ENCODE peak calls at places on chromosomes 12 and 14, in six cellular contexts. L is stomach, U is astrocyte of the spinal cord, J is mesothelial cell of epicardium, Q is lower lobe of right lung, I is GM06990. D is an unnamed sample.

GRCh38 chr12:102120886-102121285 is 903 bp downstream of the PARPBP start:
- DNase-seq in L (no peak), U (peak), J (no peak), Q (no peak), I (no peak), D (peak)

GRCh38 chr12:69919565-69919964 is 94.5 kb downstream of the MYRFL start:
- DNase-seq in L (no peak), U (no peak), J (no peak), Q (no peak), I (no peak), D (no peak)

GRCh38 chr12:127083028-127083949 is 1183.7 kb upstream of the TMEM132C start:
- DNase-seq in L (no peak), U (peak), J (no peak), Q (no peak), I (peak), D (peak)

GRCh38 chr12:109829667-109830066 is 3.5 kb downstream of the TRPV4 start:
- DNase-seq in L (no peak), U (no peak), J (no peak), Q (no peak), I (no peak), D (no peak)

GRCh38 chr14:90383731-90384542 is 12.9 kb upstream of the CALM1 start:
- DNase-seq in L (peak), U (peak), J (peak), Q (peak), I (peak), D (peak)

GRCh38 chr14:49972199-49972671 is 79.4 kb downstream of the ARF6 start:
- DNase-seq in L (no peak), U (peak), J (no peak), Q (no peak), I (no peak), D (peak)

GRCh38 chr12:121388421-121388981 is 11.4 kb upstream of the RNF34 start:
- DNase-seq in L (no peak), U (peak), J (no peak), Q (no peak), I (no peak), D (peak)

GRCh38 chr12:48794870-48795269 is 6.0 kb upstream of the ADCY6 start:
- DNase-seq in L (no peak), U (no peak), J (no peak), Q (no peak), I (no peak), D (peak)

GRCh38 chr14:106737025-106737424 is 1210.6 kb downstream of the TMEM121 start:
- DNase-seq in L (no peak), U (no peak), J (no peak), Q (no peak), I (no peak), D (no peak)

GRCh38 chr12:52942056-52942913 is 6.6 kb upstream of the KRT18 start:
- DNase-seq in L (peak), U (no peak), J (no peak), Q (no peak), I (no peak), D (no peak)

GRCh38 chr14:67943947-67944346 is 124.4 kb downstream of the RAD51B start:
- DNase-seq in L (peak), U (peak), J (peak), Q (peak), I (peak), D (peak)

GRCh38 chr12:75738486-75738885 is 227.1 kb upstream of the KRR1 start:
- DNase-seq in L (no peak), U (no peak), J (no peak), Q (no peak), I (peak), D (no peak)

GRCh38 chr12:122099280-122099749 is 20.8 kb downstream of the MLXIP start:
- DNase-seq in L (no peak), U (no peak), J (no peak), Q (no peak), I (no peak), D (no peak)

GRCh38 chr12:10749700-10750384 is 26.7 kb upstream of the YBX3 start:
- DNase-seq in L (peak), U (peak), J (peak), Q (peak), I (peak), D (peak)

GRCh38 chr14:80698974-80699373 is 242.6 kb downstream of the CEP128 start:
- DNase-seq in L (no peak), U (no peak), J (no peak), Q (no peak), I (no peak), D (no peak)

GRCh38 chr12:12501121-12501520 is 61.5 kb downstream of the DUSP16 start:
- DNase-seq in L (no peak), U (no peak), J (no peak), Q (no peak), I (no peak), D (no peak)

GRCh38 chr14:88825503-88825902 is 1.1 kb downstream of the TTC8 start:
- DNase-seq in L (no peak), U (no peak), J (no peak), Q (no peak), I (no peak), D (no peak)

GRCh38 chr12:56192582-56192981 is 3.3 kb upstream of the SMARCC2 start:
- DNase-seq in L (no peak), U (no peak), J (no peak), Q (no peak), I (no peak), D (no peak)

GRCh38 chr14:50083467-50084337 is 32.7 kb downstream of the VCPKMT start:
- DNase-seq in L (no peak), U (no peak), J (no peak), Q (no peak), I (peak), D (no peak)

GRCh38 chr12:113436586-113436985 is 14.4 kb downstream of the SDSL start:
- DNase-seq in L (no peak), U (no peak), J (no peak), Q (no peak), I (no peak), D (no peak)

GRCh38 chr14:69291891-69292586 is 32.1 kb downstream of the GALNT16 start:
- DNase-seq in L (no peak), U (peak), J (no peak), Q (no peak), I (no peak), D (no peak)

GRCh38 chr12:32756476-32757158 is 920 bp upstream of the YARS2 start:
- DNase-seq in L (no peak), U (no peak), J (no peak), Q (no peak), I (no peak), D (no peak)

GRCh38 chr14:93946104-93946503 is 19.0 kb downstream of the FAM181A start:
- DNase-seq in L (no peak), U (peak), J (no peak), Q (no peak), I (no peak), D (peak)

GRCh38 chr12:68755536-68756243 is 9.7 kb downstream of the SLC35E3 start:
- DNase-seq in L (no peak), U (no peak), J (no peak), Q (no peak), I (no peak), D (no peak)

GRCh38 chr12:131403676-131404075 is 307.2 kb upstream of the SFSWAP start:
- DNase-seq in L (no peak), U (no peak), J (no peak), Q (no peak), I (no peak), D (no peak)

GRCh38 chr14:94317259-94317658 is 5.9 kb downstream of the SERPINA6 start:
- DNase-seq in L (no peak), U (no peak), J (no peak), Q (no peak), I (no peak), D (no peak)

GRCh38 chr12:108766294-108766693 is 35.0 kb upstream of the CORO1C start:
- DNase-seq in L (no peak), U (no peak), J (no peak), Q (no peak), I (no peak), D (no peak)

GRCh38 chr12:108770963-108771362 is 39.6 kb upstream of the CORO1C start:
- DNase-seq in L (no peak), U (no peak), J (no peak), Q (no peak), I (no peak), D (no peak)

GRCh38 chr12:108770269-108770829 is 39.0 kb upstream of the CORO1C start:
- DNase-seq in L (no peak), U (no peak), J (no peak), Q (no peak), I (no peak), D (no peak)

GRCh38 chr12:108772247-108772646 is 40.9 kb upstream of the CORO1C start:
- DNase-seq in L (no peak), U (no peak), J (no peak), Q (no peak), I (peak), D (no peak)

GRCh38 chr12:108768591-108769500 is 37.5 kb upstream of the CORO1C start:
- DNase-seq in L (peak), U (no peak), J (no peak), Q (peak), I (peak), D (no peak)
- TF ChIP-seq CTCF in L (no peak), U (no peak), J (no peak), Q (no peak), I (no peak), D (no peak)

GRCh38 chr12:117100251-117100650 is 1.0 kb upstream of the TESC start:
- DNase-seq in L (no peak), U (no peak), J (no peak), Q (no peak), I (no peak), D (no peak)
- TF ChIP-seq CTCF in L (no peak), U (peak), J (no peak), Q (no peak), I (peak), D (peak)

DNA sequence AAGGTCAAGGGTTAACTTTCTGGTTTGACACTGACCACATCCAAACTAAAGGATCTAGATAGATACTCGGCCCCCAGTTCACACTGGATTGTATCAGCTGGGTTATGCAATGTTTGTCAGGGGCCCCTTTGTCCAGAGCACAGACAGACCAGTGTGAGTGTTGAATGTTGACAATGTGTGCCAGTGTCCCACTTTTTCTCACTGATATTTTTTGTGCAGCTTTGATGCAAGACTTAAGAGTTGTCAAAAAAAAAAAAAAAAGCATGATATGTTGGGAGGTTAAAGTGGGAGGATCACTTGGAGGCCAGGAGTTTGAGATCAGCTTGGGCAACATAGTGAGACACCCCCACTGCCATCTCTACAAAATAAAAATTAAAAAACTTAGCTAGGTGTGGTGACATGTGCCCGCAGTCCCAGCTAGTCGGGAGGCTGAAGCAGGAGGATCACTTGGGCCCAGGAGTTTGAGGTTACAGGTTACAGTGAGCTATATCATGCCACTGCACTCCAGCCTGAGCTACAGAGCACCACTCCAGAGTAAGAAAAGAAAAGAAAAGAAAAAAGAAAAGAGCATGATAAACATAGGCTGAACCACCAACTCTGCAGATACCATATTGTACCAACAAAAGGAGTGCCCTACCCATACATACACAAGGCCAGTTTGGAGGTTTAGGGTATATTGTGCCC is 97.5 kb downstream of the LGR5 start:
- DNase-seq in L (no peak), U (no peak), J (no peak), Q (no peak), I (no peak), D (no peak)
- TF ChIP-seq CTCF in L (no peak), U (no peak), J (no peak), Q (no peak), I (no peak), D (no peak)

DNA sequence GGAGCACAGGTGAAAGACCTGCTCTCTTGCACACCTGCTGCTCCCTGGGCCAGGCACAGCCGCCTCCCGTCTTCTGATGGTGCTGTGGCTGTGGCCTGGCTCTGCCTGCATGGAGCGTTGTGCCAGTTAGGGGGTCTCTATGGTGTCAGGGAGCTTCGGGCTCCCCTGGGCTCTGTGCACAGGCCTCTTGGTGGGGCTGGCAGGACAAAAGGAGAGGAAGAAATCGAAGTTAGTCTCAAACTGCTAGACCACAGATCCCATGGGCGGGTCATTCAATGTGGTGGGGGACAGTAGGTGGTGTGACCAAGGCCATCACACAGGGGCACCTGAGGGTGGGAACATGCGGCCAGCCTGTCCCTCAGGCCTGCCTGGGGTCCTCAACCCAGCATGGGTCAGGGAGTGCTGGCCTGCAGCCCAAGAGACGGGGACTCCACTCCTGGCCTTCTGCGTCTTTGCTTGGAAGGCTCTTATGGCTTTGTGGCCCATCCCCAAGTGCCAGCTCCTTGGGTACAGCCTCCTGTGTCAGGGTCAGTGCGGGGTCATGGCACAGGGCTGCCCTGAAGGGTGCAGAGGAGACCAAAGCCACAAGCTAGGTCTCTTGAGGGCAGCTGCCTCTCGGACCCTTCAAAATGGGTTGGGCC is 84.1 kb downstream of the KIF26A start:
- DNase-seq in L (no peak), U (no peak), J (no peak), Q (peak), I (no peak), D (no peak)
- TF ChIP-seq CTCF in L (no peak), U (no peak), J (no peak), Q (no peak), I (no peak), D (no peak)

GRCh38 chr12:132909030-132909368 is 21.6 kb upstream of the CHFR start:
- DNase-seq in L (no peak), U (no peak), J (no peak), Q (no peak), I (no peak), D (no peak)

GRCh38 chr12:132908145-132909029 is 21.0 kb upstream of the CHFR start:
- DNase-seq in L (peak), U (peak), J (peak), Q (peak), I (peak), D (peak)

GRCh38 chr12:132899033-132899432 is 11.6 kb upstream of the CHFR start:
- DNase-seq in L (no peak), U (no peak), J (no peak), Q (no peak), I (no peak), D (no peak)

GRCh38 chr12:132907216-132907615 is 19.8 kb upstream of the CHFR start:
- DNase-seq in L (no peak), U (no peak), J (no peak), Q (no peak), I (no peak), D (no peak)

DNA sequence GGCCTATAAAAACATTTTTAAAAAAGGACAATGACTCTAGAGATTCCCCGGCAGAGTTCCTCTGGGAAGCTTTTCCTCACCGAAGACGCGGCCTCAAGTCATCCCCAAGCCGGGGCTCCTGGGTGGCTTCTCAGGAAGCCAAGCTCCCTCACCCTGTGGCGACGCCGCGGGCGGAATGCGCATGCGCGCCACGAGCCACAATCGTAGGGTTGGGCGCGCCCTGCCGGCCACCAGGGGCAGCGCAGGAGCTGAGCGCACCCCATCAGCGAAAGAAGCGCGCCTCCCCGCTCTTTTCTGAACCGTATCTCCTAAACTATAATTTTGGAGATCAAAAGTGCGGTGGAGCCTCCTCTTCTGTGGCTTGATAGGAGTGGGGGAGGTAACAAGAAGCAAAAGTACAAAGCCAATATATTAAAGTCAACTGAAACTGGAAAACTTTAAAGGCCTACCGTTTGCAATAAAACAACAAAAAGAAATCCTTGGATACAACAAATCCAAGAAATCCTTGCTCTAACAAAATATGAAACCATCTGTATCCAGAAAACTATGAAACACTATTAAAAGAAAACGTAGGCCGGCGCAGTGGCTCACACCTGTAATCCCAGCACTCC is 17.4 kb upstream of the CHFR start:
- DNase-seq in L (peak), U (peak), J (peak), Q (peak), I (peak), D (no peak)
- TF ChIP-seq CTCF in L (peak), U (peak), J (peak), Q (peak), I (peak), D (peak)

GRCh38 chr14:26137161-26137560 is 460.7 kb downstream of the NOVA1 start:
- DNase-seq in L (no peak), U (no peak), J (no peak), Q (no peak), I (no peak), D (no peak)
- TF ChIP-seq CTCF in L (no peak), U (peak), J (peak), Q (no peak), I (no peak), D (peak)

DNA sequence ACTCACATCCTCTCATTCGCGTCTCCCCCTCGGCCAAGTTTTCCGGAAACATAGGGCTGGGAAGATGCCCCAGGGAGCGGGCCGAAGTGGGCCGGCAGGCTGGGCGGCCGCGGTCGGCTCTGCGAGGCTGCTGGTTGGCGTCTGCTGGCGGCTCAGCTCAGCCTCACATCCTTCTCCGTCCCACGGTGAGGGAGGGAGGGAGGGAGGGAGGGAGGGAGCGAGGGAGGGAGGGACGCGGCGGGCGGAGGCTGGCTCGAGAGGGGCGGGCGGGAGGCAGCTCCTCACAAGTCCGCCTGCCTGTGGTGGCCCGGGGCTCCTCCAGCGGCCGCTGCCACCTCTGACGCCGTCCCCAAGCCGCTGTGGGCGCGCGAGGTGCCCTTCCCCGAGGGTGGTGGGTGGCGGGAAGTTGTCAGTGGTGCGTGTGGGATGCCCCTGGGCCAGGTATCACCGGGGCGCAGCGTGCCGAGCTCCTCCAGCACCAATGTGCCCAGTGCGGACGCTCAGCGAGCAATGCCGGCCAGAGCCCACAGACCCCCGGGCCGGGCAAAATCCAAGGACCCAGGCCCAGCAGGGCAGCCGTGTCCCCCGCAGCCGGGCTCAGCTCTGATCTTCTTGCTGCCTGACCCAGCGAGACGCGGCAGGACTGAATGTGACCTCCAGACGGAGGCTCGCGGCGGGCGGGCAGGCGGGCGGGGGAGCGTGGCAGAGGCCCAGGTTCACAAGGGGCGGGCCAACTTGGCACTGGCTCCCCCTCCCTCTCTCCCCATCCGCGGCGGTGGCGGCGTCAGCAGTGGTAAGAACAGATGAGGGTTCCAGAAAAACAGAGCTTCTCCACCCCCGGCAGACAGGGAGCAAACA is 94.0 kb downstream of the RFLNA start:
- DNase-seq in L (peak), U (peak), J (peak), Q (peak), I (peak), D (peak)
- TF ChIP-seq CTCF in L (no peak), U (no peak), J (no peak), Q (peak), I (no peak), D (no peak)